ENCODE peak calls at places on chromosome 19, in eight cellular contexts. K, W, R, F, A, Q, G and T are unnamed samples. For H3K27me3 and H3K9me3, the result is how much of the 10 kb centered on the place peaks cover.

GRCh38 chr19:45791744-45792481 is 732 bp downstream of the DMWD start:
- DNase-seq in K (no peak), W (no peak), R (no peak), F (no peak), A (no peak), Q (no peak), G (no peak), T (no peak)

GRCh38 chr19:17441241-17442135 is 7.0 kb downstream of the TMEM221 start:
- DNase-seq in K (no peak), W (no peak), R (no peak), F (no peak), A (peak), Q (no peak), G (no peak), T (no peak)

GRCh38 chr19:40689339-40690049 is 957 bp downstream of the NUMBL start:
- DNase-seq in K (peak), W (peak), R (no peak), F (no peak), A (peak), Q (peak), G (peak), T (no peak)

GRCh38 chr19:982567-983170 is 1.5 kb upstream of the WDR18 start:
- DNase-seq in K (peak), W (peak), R (no peak), F (peak), A (peak), Q (peak), G (peak), T (peak)

GRCh38 chr19:888615-889385 is 4.2 kb downstream of the MED16 start:
- DNase-seq in K (peak), W (no peak), R (no peak), F (no peak), A (peak), Q (no peak), G (no peak), T (no peak)

GRCh38 chr19:15417699-15418098 is 1.1 kb downstream of the AKAP8L start:
- DNase-seq in K (no peak), W (no peak), R (no peak), F (peak), A (no peak), Q (no peak), G (no peak), T (no peak)

GRCh38 chr19:6073858-6074708 is 36.2 kb downstream of the RFX2 start:
- DNase-seq in K (no peak), W (no peak), R (no peak), F (peak), A (no peak), Q (no peak), G (no peak), T (no peak)

GRCh38 chr19:28294395-28294794 is 918.6 kb downstream of the UQCRFS1 start:
- DNase-seq in K (no peak), W (no peak), R (no peak), F (no peak), A (no peak), Q (no peak), G (no peak), T (no peak)

GRCh38 chr19:50803633-50804419 is 13.6 kb downstream of the ACP4 start:
- DNase-seq in K (no peak), W (no peak), R (no peak), F (no peak), A (peak), Q (no peak), G (no peak), T (no peak)

GRCh38 chr19:43934055-43934984 is 762 bp downstream of the ZNF45 start:
- DNase-seq in K (no peak), W (no peak), R (no peak), F (no peak), A (peak), Q (no peak), G (no peak), T (no peak)

GRCh38 chr19:29668746-29669609 is 3.7 kb downstream of the PLEKHF1 start:
- DNase-seq in K (no peak), W (no peak), R (no peak), F (no peak), A (peak), Q (no peak), G (no peak), T (no peak)

GRCh38 chr19:35513231-35513974 is at the start of gene DMKN:
- DNase-seq in K (no peak), W (no peak), R (no peak), F (no peak), A (peak), Q (peak), G (no peak), T (peak)

GRCh38 chr19:10749435-10750384 is 31.8 kb downstream of the DNM2 start:
- DNase-seq in K (peak), W (no peak), R (no peak), F (no peak), A (no peak), Q (peak), G (no peak), T (no peak)

GRCh38 chr19:15684828-15685227 is 11.9 kb downstream of the CYP4F12 start:
- DNase-seq in K (no peak), W (no peak), R (no peak), F (no peak), A (peak), Q (peak), G (no peak), T (no peak)

GRCh38 chr19:49469828-49470614 is 4.0 kb upstream of the FLT3LG start:
- DNase-seq in K (no peak), W (no peak), R (no peak), F (no peak), A (no peak), Q (no peak), G (peak), T (no peak)

GRCh38 chr19:38878575-38879399 is 712 bp upstream of the RINL start:
- DNase-seq in K (peak), W (no peak), R (no peak), F (no peak), A (no peak), Q (no peak), G (no peak), T (no peak)

GRCh38 chr19:38880882-38881609 is 3.0 kb upstream of the RINL start:
- DNase-seq in K (peak), W (no peak), R (no peak), F (no peak), A (peak), Q (no peak), G (no peak), T (no peak)

GRCh38 chr19:38877781-38878574 is at the start of gene RINL:
- DNase-seq in K (peak), W (no peak), R (no peak), F (no peak), A (peak), Q (peak), G (peak), T (peak)

GRCh38 chr19:38880076-38880881 is 2.2 kb upstream of the RINL start:
- DNase-seq in K (peak), W (no peak), R (no peak), F (no peak), A (no peak), Q (no peak), G (no peak), T (no peak)

GRCh38 chr19:38879400-38879751 is 1.3 kb upstream of the RINL start:
- DNase-seq in K (peak), W (no peak), R (no peak), F (no peak), A (no peak), Q (no peak), G (no peak), T (no peak)
- TF ChIP-seq CTCF in K (no peak), W (no peak), R (no peak), F (no peak), A (no peak), Q (no peak), G (no peak), T (no peak)

GRCh38 chr19:47020992-47021496 is 1.4 kb downstream of the NPAS1 start:
- DNase-seq in K (peak), W (no peak), R (no peak), F (no peak), A (peak), Q (no peak), G (no peak), T (no peak)
- H3K27me3 ChIP-seq in K (under half), W (half or more), R (half or more), F (under half), A (under half), Q (under half), G (under half), T (under half)

DNA sequence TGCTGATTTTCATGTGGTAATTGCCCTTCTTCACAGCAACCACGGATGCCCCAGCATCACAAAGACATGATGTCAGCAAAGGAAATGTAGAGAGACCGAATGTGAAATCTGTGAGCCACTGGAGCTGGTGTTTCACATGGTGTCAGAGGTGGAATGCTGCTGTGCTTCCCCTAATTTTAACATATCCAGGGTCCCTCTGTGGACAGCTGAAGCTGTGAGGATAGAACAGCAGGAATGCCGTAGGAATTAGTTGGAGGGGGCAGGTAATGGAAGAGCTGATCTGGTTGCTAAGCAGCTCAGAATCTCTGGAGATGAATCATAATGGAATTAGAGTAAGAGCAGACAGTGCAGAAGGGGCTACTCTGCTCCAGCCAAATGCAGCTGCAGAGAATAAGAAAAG is 68.9 kb upstream of the ZNF835 start:
- DNase-seq in K (no peak), W (no peak), R (no peak), F (no peak), A (no peak), Q (no peak), G (no peak), T (no peak)
- H3K9me3 ChIP-seq in K (under half), W (under half), R (under half), F (under half), A (under half), Q (under half), G (under half), T (under half)

DNA sequence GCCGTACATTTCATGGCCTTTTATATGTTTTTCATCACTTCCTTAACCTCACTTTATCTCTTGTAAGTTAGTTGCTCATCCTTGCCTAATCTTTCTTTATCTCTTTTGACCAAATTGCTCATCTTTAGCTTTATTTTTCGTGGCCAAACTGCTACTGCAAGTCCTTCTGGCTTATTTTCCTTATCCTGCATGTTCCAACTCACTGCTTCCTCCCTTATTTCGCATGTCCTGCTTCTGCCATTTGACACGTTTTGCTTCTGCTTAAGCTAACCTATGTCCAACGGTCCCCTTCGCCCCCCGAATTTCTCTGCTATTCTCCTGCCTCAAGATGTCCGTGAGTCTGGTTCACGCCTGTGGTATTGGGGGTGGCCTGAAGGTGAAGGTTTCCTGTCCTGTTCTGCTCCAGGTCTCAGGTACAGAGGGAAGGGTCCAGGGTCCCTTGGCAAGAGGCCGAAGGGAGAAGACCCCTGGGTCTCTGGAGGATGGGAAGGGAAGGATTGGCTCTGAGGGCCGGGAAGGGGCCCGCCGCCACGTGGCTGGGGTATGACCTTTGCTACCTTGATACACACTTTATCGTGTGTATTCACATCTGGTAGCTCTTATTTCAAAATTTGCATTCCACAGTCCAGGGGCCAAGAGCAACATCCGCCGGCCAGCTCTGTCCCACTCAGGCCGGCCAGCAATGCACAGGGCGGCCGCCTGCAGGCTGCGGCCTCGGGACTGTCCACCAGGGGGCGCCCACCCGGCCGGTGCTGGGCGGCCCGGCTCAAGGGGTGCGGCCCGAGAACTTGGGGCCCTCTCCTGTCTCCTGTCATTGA is 2.9 kb upstream of the C19orf85 start:
- DNase-seq in K (peak), W (peak), R (peak), F (no peak), A (peak), Q (peak), G (peak), T (peak)
- TF ChIP-seq CTCF in K (peak), W (peak), R (peak), F (peak), A (peak), Q (peak), G (peak), T (peak)

GRCh38 chr19:11784356-11784755 is 14.0 kb upstream of the ZNF491 start:
- DNase-seq in K (no peak), W (no peak), R (no peak), F (no peak), A (no peak), Q (no peak), G (no peak), T (no peak)

GRCh38 chr19:11783767-11784166 is 14.6 kb upstream of the ZNF491 start:
- DNase-seq in K (no peak), W (no peak), R (no peak), F (no peak), A (no peak), Q (no peak), G (no peak), T (no peak)

GRCh38 chr19:11781295-11782057 is 14.7 kb downstream of the ZNF441 start:
- DNase-seq in K (no peak), W (no peak), R (no peak), F (no peak), A (no peak), Q (no peak), G (no peak), T (no peak)

DNA sequence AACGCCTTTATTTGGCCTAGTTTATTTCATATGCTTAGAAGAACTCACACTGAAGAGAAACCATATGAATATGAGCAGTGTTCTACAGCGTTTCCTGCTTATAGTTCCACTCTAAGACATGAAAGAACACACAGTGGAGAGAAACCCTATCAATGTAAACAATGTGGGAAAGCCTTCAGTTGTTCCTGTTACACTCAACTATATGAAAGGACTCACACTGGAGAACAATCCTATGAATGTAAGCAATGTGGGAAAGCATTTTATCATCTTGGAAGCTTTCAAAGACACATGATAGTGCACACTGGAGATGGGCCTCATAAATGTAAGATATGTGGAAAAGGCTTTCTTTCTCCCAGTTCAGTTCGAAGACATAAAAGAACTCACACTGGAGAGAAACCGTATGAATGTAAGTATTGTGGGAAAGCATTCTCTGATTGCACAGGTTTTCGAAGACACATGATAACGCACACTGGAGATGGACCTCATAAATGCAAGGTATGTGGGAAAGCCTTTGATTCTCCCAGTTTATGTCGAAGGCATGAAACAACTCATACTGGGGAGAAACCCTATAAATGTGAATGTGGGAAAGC is 13.7 kb downstream of the ZNF441 start:
- DNase-seq in K (no peak), W (no peak), R (no peak), F (no peak), A (no peak), Q (no peak), G (no peak), T (no peak)
- H3K27me3 ChIP-seq in K (under half), W (under half), R (under half), F (under half), A (under half), Q (under half), G (under half), T (under half)

GRCh38 chr19:56577719-56578602 is 10.7 kb downstream of the ZNF470 start:
- DNase-seq in K (no peak), W (no peak), R (no peak), F (no peak), A (no peak), Q (no peak), G (no peak), T (no peak)
- H3K9me3 ChIP-seq in K (under half), W (half or more), R (under half), F (half or more), A (under half), Q (half or more), G (half or more), T (under half)

GRCh38 chr19:38850976-38851621 is 1.3 kb upstream of the HNRNPL start:
- DNase-seq in K (peak), W (no peak), R (no peak), F (no peak), A (no peak), Q (no peak), G (no peak), T (no peak)

GRCh38 chr19:38851622-38852230 is 1.9 kb upstream of the HNRNPL start:
- DNase-seq in K (peak), W (peak), R (peak), F (peak), A (peak), Q (peak), G (peak), T (peak)

GRCh38 chr19:38849746-38850230 is at the start of gene HNRNPL:
- DNase-seq in K (peak), W (peak), R (no peak), F (no peak), A (peak), Q (peak), G (no peak), T (no peak)

GRCh38 chr19:38849147-38849745 is 540 bp downstream of the HNRNPL start:
- DNase-seq in K (peak), W (peak), R (peak), F (peak), A (peak), Q (peak), G (peak), T (peak)

DNA sequence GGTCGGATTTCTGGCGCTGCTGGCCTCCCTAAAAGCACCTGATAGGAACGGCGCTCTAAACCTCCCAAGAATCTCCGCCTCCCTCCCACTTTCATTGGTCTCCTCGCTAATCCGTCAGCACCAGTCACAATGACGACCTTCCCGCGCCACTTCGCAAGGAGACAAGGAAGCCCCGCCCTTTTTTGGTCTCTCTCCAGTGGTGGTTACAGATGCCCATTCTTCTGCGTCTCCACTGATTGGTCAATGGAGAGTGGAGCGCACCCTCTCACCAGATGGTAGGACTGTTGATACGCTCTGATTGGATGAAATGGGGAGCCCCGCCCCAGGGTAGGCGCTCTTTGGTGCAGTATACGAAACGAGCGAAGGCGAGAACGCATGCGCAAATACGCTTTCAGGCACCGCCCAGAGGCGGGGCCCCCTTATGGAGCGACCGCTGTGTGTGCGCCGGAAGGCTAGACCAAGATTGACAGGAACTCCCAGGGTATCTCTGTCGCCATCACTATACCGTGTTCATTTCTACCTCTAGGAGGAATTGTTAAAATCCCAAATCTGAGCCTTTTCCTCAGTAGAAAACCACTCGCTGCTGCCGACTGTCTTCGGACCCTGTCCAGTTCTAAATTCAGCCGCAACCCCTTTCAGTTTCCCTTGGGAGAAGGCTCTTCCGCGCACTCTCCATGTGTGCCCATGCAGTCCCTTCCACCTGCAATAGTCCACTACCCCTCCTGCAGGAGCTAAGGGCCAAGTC is 617 bp upstream of the HNRNPL start:
- DNase-seq in K (peak), W (peak), R (peak), F (peak), A (peak), Q (peak), G (peak), T (peak)
- TF ChIP-seq CTCF in K (no peak), W (peak), R (peak), F (peak), A (no peak), Q (no peak), G (peak), T (no peak)

GRCh38 chr19:42151735-42152134 is 19.5 kb upstream of the POU2F2 start:
- DNase-seq in K (no peak), W (no peak), R (no peak), F (no peak), A (no peak), Q (no peak), G (no peak), T (no peak)
- H3K27me3 ChIP-seq in K (under half), W (half or more), R (half or more), F (under half), A (under half), Q (half or more), G (under half), T (under half)

DNA sequence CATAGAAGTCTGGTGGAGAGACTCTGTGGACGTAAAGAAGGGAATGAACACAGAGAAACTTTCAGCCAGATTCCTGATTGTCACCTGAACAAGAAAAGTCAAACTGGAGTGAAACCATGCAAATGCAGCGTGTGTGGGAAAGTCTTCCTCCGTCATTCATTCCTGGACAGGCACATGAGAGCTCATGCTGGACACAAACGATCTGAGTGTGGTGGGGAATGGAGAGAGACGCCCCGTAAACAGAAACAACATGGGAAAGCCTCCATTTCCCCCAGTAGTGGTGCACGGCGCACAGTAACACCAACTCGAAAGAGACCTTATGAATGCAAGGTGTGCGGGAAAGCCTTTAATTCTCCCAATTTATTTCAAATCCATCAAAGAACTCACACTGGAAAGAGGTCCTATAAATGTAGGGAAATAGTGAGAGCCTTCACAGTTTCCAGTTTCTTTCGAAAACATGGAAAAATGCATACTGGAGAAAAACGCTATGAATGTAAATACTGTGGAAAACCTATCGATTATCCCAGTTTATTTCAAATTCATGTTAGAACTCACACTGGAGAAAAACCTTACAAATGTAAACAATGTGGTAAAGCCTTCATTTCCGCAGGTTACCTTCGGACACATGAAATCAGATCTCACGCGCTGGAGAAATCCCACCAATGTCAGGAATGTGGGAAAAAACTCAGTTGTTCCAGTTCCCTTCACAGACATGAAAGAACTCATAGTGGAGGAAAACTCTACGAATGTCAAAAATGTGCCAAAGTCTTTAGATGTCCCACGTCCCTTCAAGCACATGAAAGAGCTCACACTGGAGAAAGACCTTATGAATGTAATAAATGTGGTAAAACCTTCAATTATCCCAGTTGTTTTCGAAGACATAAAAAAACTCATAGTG is 10.8 kb downstream of the ZNF101 start:
- DNase-seq in K (no peak), W (no peak), R (no peak), F (peak), A (no peak), Q (no peak), G (peak), T (no peak)
- H3K9me3 ChIP-seq in K (under half), W (under half), R (under half), F (under half), A (under half), Q (half or more), G (half or more), T (under half)

GRCh38 chr19:2624537-2625091 is 77.9 kb downstream of the GNG7 start:
- DNase-seq in K (no peak), W (peak), R (no peak), F (peak), A (no peak), Q (no peak), G (peak), T (peak)
- TF ChIP-seq CTCF in K (no peak), W (no peak), R (no peak), F (no peak), A (no peak), Q (no peak), G (no peak), T (no peak)